ENCODE peak calls at places on chromosome 1, in ten cellular contexts. O, Y, J, V, H, M, S, X, L and E are unnamed samples. For H3K4me1, the result is how much of the 10 kb centered on the place peaks cover.

GRCh38 chr1:91885716-91886506 is at the start of gene TGFBR3:
- DNase-seq in O (peak), Y (peak), J (peak), V (peak), H (peak), M (peak), S (peak), X (peak), L (peak), E (peak)

GRCh38 chr1:241611063-241611462 is 29.1 kb downstream of the CHML start:
- DNase-seq in O (peak), Y (no peak), J (no peak), V (no peak), H (no peak), M (no peak), S (peak), X (peak), L (peak), E (no peak)

GRCh38 chr1:241688940-241689368 is 36.9 kb downstream of the WDR64 start:
- DNase-seq in O (no peak), Y (no peak), J (no peak), V (no peak), H (no peak), M (no peak), S (peak), X (no peak), L (peak), E (no peak)

GRCh38 chr1:65339866-65340483 is 30.6 kb downstream of the DNAJC6 start:
- DNase-seq in O (no peak), Y (no peak), J (no peak), V (no peak), H (no peak), M (no peak), S (peak), X (no peak), L (peak), E (no peak)

GRCh38 chr1:77687519-77687906 is 5.1 kb upstream of the ZZZ3 start:
- DNase-seq in O (no peak), Y (no peak), J (no peak), V (peak), H (no peak), M (no peak), S (no peak), X (no peak), L (peak), E (no peak)

GRCh38 chr1:23129846-23130245 is 38.8 kb downstream of the LUZP1 start:
- DNase-seq in O (no peak), Y (no peak), J (no peak), V (no peak), H (no peak), M (no peak), S (no peak), X (no peak), L (no peak), E (no peak)

GRCh38 chr1:158112994-158113758 is 67.5 kb upstream of the CD1D start:
- DNase-seq in O (no peak), Y (no peak), J (no peak), V (no peak), H (peak), M (peak), S (peak), X (no peak), L (peak), E (no peak)

GRCh38 chr1:14486401-14487110 is 111.9 kb upstream of the KAZN start:
- DNase-seq in O (no peak), Y (no peak), J (no peak), V (peak), H (no peak), M (peak), S (peak), X (peak), L (no peak), E (no peak)

GRCh38 chr1:199747984-199748383 is 279.5 kb upstream of the NR5A2 start:
- DNase-seq in O (no peak), Y (no peak), J (no peak), V (no peak), H (no peak), M (no peak), S (no peak), X (no peak), L (no peak), E (peak)

GRCh38 chr1:219066098-219066497 is 107.6 kb upstream of the LYPLAL1 start:
- DNase-seq in O (no peak), Y (no peak), J (no peak), V (no peak), H (no peak), M (no peak), S (no peak), X (no peak), L (no peak), E (no peak)

GRCh38 chr1:181015258-181015630 is 7.4 kb downstream of the STX6 start:
- DNase-seq in O (no peak), Y (no peak), J (no peak), V (no peak), H (no peak), M (no peak), S (no peak), X (no peak), L (no peak), E (no peak)

GRCh38 chr1:212161231-212161781 is 123.9 kb upstream of the PPP2R5A start:
- DNase-seq in O (no peak), Y (no peak), J (no peak), V (no peak), H (no peak), M (no peak), S (peak), X (no peak), L (no peak), E (peak)

GRCh38 chr1:50369830-50370229 is 53.4 kb downstream of the DMRTA2 start:
- DNase-seq in O (no peak), Y (no peak), J (no peak), V (no peak), H (no peak), M (no peak), S (no peak), X (no peak), L (peak), E (no peak)

GRCh38 chr1:209720326-209720725 is 15.7 kb downstream of the HSD11B1 start:
- DNase-seq in O (no peak), Y (peak), J (no peak), V (no peak), H (no peak), M (no peak), S (peak), X (no peak), L (no peak), E (no peak)

GRCh38 chr1:92299477-92300125 is 742 bp downstream of the RPAP2 start:
- DNase-seq in O (no peak), Y (no peak), J (no peak), V (no peak), H (no peak), M (no peak), S (no peak), X (no peak), L (no peak), E (no peak)

GRCh38 chr1:154607748-154608521 is at the start of gene ADAR:
- DNase-seq in O (peak), Y (peak), J (peak), V (peak), H (peak), M (peak), S (peak), X (peak), L (peak), E (peak)

GRCh38 chr1:9482403-9482802 is 56.9 kb upstream of the SLC25A33 start:
- DNase-seq in O (no peak), Y (no peak), J (no peak), V (no peak), H (no peak), M (no peak), S (no peak), X (no peak), L (no peak), E (no peak)

GRCh38 chr1:150563340-150564038 is 14.3 kb downstream of the ADAMTSL4 start:
- DNase-seq in O (peak), Y (no peak), J (peak), V (peak), H (peak), M (peak), S (peak), X (no peak), L (peak), E (no peak)

GRCh38 chr1:209486861-209487260 is 96.7 kb upstream of the CAMK1G start:
- DNase-seq in O (no peak), Y (no peak), J (no peak), V (no peak), H (no peak), M (no peak), S (peak), X (no peak), L (no peak), E (no peak)

GRCh38 chr1:29164588-29164987 is 17.1 kb downstream of the SRSF4 start:
- DNase-seq in O (no peak), Y (no peak), J (no peak), V (no peak), H (no peak), M (no peak), S (no peak), X (no peak), L (no peak), E (no peak)

GRCh38 chr1:171600852-171601251 is 21.2 kb upstream of the MYOCOS start:
- DNase-seq in O (no peak), Y (no peak), J (no peak), V (no peak), H (no peak), M (no peak), S (no peak), X (no peak), L (no peak), E (no peak)

GRCh38 chr1:89808429-89809117 is 12.3 kb upstream of the LRRC8D start:
- DNase-seq in O (no peak), Y (no peak), J (no peak), V (no peak), H (no peak), M (no peak), S (peak), X (no peak), L (peak), E (no peak)

GRCh38 chr1:94109478-94109877 is 11.5 kb downstream of the ABCA4 start:
- DNase-seq in O (no peak), Y (no peak), J (no peak), V (no peak), H (no peak), M (no peak), S (no peak), X (no peak), L (no peak), E (no peak)

GRCh38 chr1:176051902-176052518 is 155.1 kb downstream of the COP1 start:
- DNase-seq in O (no peak), Y (no peak), J (no peak), V (no peak), H (no peak), M (no peak), S (peak), X (no peak), L (no peak), E (no peak)

GRCh38 chr1:76238094-76238551 is 163.6 kb downstream of the ST6GALNAC3 start:
- DNase-seq in O (no peak), Y (no peak), J (no peak), V (no peak), H (no peak), M (no peak), S (no peak), X (no peak), L (peak), E (no peak)

DNA sequence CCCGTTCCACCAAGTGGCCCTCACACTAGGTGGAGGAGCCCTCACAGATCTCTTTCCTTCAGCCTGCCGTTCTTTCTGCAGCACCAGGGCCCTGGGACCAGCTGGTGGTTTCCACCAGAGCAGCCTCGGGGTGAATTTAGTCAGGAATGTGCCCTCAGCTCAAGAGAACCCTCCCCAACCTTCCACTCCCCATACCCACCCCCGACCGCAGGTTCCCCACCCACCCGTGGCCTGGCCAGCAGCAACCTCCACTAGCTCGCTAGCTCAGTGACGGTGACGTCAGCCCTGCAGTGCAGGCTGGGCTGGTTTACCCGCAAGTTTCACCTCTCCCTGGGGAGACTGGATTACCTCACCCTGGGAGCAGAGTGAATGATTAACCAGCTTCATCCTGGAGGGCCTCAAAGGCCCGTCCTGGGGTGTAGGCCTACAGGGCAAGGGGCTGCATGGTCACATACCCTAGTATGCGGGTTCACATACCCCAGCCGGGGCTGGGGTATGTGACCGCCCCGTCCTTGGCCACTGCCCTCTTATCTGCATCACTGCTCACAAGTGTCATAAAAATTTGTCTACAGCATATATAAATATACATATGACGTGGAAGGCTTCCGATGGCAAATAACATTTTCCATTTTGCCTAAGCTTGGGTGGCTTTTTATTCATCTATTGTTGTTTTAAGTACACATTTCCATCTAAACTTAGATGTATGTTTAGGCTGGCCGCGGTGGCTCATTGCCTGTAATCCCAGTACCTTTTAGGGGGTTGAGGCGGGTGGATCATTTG is 24.5 kb downstream of the ELF3 start:
- DNase-seq in O (peak), Y (peak), J (peak), V (peak), H (peak), M (peak), S (peak), X (peak), L (peak), E (peak)
- TF ChIP-seq POLR2A in O (no peak), Y (no peak), J (no peak), V (no peak), H (peak), M (no peak), S (no peak), X (no peak), L (no peak), E (no peak)

DNA sequence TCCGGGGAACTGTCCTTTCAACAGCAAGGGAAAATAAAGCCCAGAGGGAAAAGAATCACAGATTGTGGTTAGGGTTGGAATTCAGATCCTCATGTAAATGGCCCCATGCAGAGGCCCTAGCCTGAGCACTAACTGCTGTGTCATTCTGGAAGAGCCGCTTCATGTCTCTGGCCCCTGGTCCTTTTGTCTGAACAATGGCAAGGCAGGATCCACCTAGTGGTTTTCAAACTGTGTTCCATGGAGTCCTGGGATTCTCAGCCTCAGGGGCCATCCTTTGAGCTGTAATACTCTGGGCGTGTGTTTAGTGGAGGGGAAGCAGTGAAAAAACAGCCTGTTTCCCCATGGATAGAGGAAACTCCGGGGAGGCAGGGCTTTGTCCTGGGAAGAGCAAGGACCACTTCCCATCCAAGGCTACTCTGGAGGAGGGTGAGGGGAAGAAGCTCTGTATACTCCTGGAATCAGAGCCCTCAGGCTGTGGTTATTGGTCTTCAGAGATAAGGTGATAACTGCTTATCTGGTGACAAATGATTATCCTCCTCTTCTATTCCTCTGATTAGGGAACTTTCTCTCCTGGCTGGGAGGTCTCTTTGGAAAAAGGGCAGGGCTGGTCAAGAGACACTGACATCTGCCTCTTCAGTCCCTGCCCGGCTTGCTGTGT is 19.2 kb downstream of the PAX7 start:
- DNase-seq in O (no peak), Y (no peak), J (no peak), V (no peak), H (no peak), M (no peak), S (no peak), X (no peak), L (no peak), E (no peak)
- H3K4me1 ChIP-seq in O (under half), Y (under half), J (under half), V (under half), H (under half), M (under half), S (under half), X (under half), L (under half), E (under half)

GRCh38 chr1:58573705-58574591 is 3.1 kb downstream of the TACSTD2 start:
- DNase-seq in O (peak), Y (no peak), J (no peak), V (no peak), H (no peak), M (no peak), S (no peak), X (no peak), L (no peak), E (no peak)
- TF ChIP-seq POLR2A in O (no peak), Y (no peak), J (no peak), V (no peak), H (no peak), M (no peak), S (no peak), X (no peak), L (no peak), E (no peak)

DNA sequence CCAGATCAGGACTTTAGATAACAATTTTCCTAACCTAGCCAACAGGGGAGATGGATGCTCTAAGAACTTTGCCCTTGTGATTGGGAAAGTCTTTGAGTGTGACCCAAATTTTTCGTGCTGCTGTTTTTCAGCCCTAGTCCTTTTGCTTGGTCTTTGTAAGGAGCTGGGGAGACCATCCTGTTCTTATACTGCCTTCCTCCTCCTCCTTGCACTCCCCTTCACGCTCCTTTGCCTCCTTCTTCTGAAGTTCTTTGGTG is 5.7 kb downstream of the KCNQ4 start:
- DNase-seq in O (no peak), Y (no peak), J (no peak), V (no peak), H (no peak), M (no peak), S (no peak), X (no peak), L (no peak), E (no peak)
- H3K4me1 ChIP-seq in O (under half), Y (under half), J (half or more), V (under half), H (under half), M (under half), S (under half), X (under half), L (under half), E (under half)

GRCh38 chr1:156480015-156480368 is 20.6 kb downstream of the MEF2D start:
- DNase-seq in O (no peak), Y (no peak), J (no peak), V (no peak), H (no peak), M (no peak), S (no peak), X (no peak), L (no peak), E (no peak)
- TF ChIP-seq POLR2A in O (no peak), Y (no peak), J (no peak), V (no peak), H (no peak), M (no peak), S (no peak), X (no peak), L (no peak), E (no peak)

GRCh38 chr1:1359668-1360468 is 1.5 kb upstream of the MXRA8 start:
- DNase-seq in O (no peak), Y (no peak), J (no peak), V (peak), H (no peak), M (peak), S (peak), X (peak), L (no peak), E (peak)
- H3K4me1 ChIP-seq in O (under half), Y (under half), J (half or more), V (under half), H (under half), M (under half), S (under half), X (half or more), L (under half), E (under half)

GRCh38 chr1:38105267-38105666 is 58.7 kb upstream of the POU3F1 start:
- DNase-seq in O (no peak), Y (no peak), J (no peak), V (no peak), H (no peak), M (no peak), S (no peak), X (no peak), L (no peak), E (no peak)
- TF ChIP-seq POLR2A in O (no peak), Y (no peak), J (no peak), V (no peak), H (no peak), M (no peak), S (no peak), X (no peak), L (no peak), E (no peak)

GRCh38 chr1:85368073-85368778 is 91.8 kb upstream of the BCL10 start:
- DNase-seq in O (no peak), Y (no peak), J (no peak), V (no peak), H (no peak), M (no peak), S (no peak), X (no peak), L (no peak), E (no peak)
- H3K4me1 ChIP-seq in O (under half), Y (under half), J (under half), V (under half), H (under half), M (under half), S (under half), X (under half), L (under half), E (under half)